ENCODE peak calls at places on chromosomes 7 and 10, in six cellular contexts. E is K562, F is GM12891, M is HepG2, N is H1, T is GM12878. A is an unnamed sample.

GRCh38 chr7:23246540-23246939 is at the start of gene GPNMB:
- DNase-seq in E (no peak), F (no peak), M (no peak), N (no peak), T (no peak), A (no peak)

GRCh38 chr7:148622887-148623585 is 32.5 kb downstream of the C7orf33 start:
- DNase-seq in E (no peak), F (no peak), M (no peak), N (no peak), T (no peak), A (no peak)

GRCh38 chr7:108345710-108346336 is 110.4 kb downstream of the NRCAM start:
- DNase-seq in E (no peak), F (no peak), M (no peak), N (no peak), T (no peak), A (no peak)

GRCh38 chr10:132877473-132877872 is 64.9 kb downstream of the CFAP46 start:
- DNase-seq in E (no peak), F (no peak), M (no peak), N (no peak), T (no peak), A (no peak)

GRCh38 chr7:3897430-3898385 is 596.7 kb downstream of the SDK1 start:
- DNase-seq in E (peak; percentile 57), F (peak; percentile 20), M (peak; percentile 29), N (no peak), T (no peak), A (no peak)

GRCh38 chr7:2342492-2342891 is 12.1 kb upstream of the EIF3B start:
- DNase-seq in E (no peak), F (no peak), M (no peak), N (no peak), T (no peak), A (no peak)

GRCh38 chr7:54955296-54955695 is 63.5 kb upstream of the EGFR start:
- DNase-seq in E (no peak), F (no peak), M (no peak), N (no peak), T (no peak), A (no peak)

GRCh38 chr7:92997144-92997543 is 120.6 kb downstream of the SAMD9 start:
- DNase-seq in E (no peak), F (no peak), M (no peak), N (no peak), T (no peak), A (no peak)

GRCh38 chr10:95404460-95404858 is 113.7 kb upstream of the PDLIM1 start:
- DNase-seq in E (no peak), F (no peak), M (peak; percentile 46), N (no peak), T (no peak), A (no peak)

GRCh38 chr10:49518566-49518965 is 20.4 kb downstream of the ERCC6 start:
- DNase-seq in E (no peak), F (no peak), M (no peak), N (no peak), T (no peak), A (no peak)

GRCh38 chr7:131034166-131034881 is 293.4 kb upstream of the MKLN1 start:
- DNase-seq in E (no peak), F (no peak), M (no peak), N (no peak), T (no peak), A (no peak)

GRCh38 chr10:89032141-89032814 is 41.7 kb downstream of the FAS start:
- DNase-seq in E (peak; percentile 4), F (no peak), M (no peak), N (peak; percentile 13), T (peak; percentile 28), A (no peak)

GRCh38 chr10:46547881-46548780 is 8.3 kb downstream of the GPRIN2 start:
- DNase-seq in E (no peak), F (peak; percentile 22), M (no peak), N (no peak), T (no peak), A (no peak)

GRCh38 chr7:55365103-55365679 is at the start of gene LANCL2:
- DNase-seq in E (peak; percentile 55), F (no peak), M (no peak), N (no peak), T (no peak), A (no peak)

GRCh38 chr7:50068850-50069551 is 24.0 kb downstream of the ZPBP start:
- DNase-seq in E (no peak), F (no peak), M (no peak), N (no peak), T (peak; percentile 9), A (no peak)

GRCh38 chr7:111982133-111982532 is 224.1 kb downstream of the DOCK4 start:
- DNase-seq in E (no peak), F (no peak), M (no peak), N (no peak), T (no peak), A (no peak)

GRCh38 chr7:27148031-27148775 is 629 bp upstream of the HOXA6 start:
- DNase-seq in E (no peak), F (no peak), M (no peak), N (no peak), T (no peak), A (no peak)

GRCh38 chr7:73865738-73866445 is 4.9 kb downstream of the TMEM270 start:
- DNase-seq in E (peak; percentile 61), F (peak; percentile 55), M (peak; percentile 34), N (no peak), T (no peak), A (no peak)

GRCh38 chr10:27611209-27611608 is 107.1 kb downstream of the RAB18 start:
- DNase-seq in E (no peak), F (no peak), M (peak; percentile 2), N (no peak), T (no peak), A (no peak)

GRCh38 chr7:139075871-139076686 is 33.4 kb downstream of the ZC3HAV1 start:
- DNase-seq in E (no peak), F (no peak), M (peak; percentile 45), N (no peak), T (no peak), A (no peak)

GRCh38 chr10:4535531-4535930 is 290.5 kb upstream of the AKR1E2 start:
- DNase-seq in E (no peak), F (no peak), M (no peak), N (no peak), T (no peak), A (no peak)

GRCh38 chr7:131521651-131522163 is 34.7 kb downstream of the PODXL start:
- DNase-seq in E (no peak), F (no peak), M (no peak), N (no peak), T (no peak), A (no peak)

GRCh38 chr7:123763191-123763661 is 14.4 kb upstream of the WASL start:
- DNase-seq in E (no peak), F (no peak), M (no peak), N (no peak), T (no peak), A (no peak)

GRCh38 chr7:150340024-150340749 is 1.2 kb downstream of the RARRES2 start:
- DNase-seq in E (no peak), F (no peak), M (peak; percentile 56), N (no peak), T (no peak), A (no peak)

GRCh38 chr10:97043563-97043855 is 142.2 kb downstream of the SLIT1 start:
- DNase-seq in E (no peak), F (no peak), M (no peak), N (no peak), T (no peak), A (no peak)

GRCh38 chr7:35624299-35625186 is 70.4 kb downstream of the HERPUD2 start:
- DNase-seq in E (peak; percentile 65), F (peak; percentile 37), M (peak; percentile 31), N (peak; percentile 29), T (no peak), A (peak; percentile 20)

GRCh38 chr10:28120043-28120749 is 121.3 kb upstream of the ODAD2 start:
- DNase-seq in E (no peak), F (no peak), M (no peak), N (no peak), T (no peak), A (no peak)

DNA sequence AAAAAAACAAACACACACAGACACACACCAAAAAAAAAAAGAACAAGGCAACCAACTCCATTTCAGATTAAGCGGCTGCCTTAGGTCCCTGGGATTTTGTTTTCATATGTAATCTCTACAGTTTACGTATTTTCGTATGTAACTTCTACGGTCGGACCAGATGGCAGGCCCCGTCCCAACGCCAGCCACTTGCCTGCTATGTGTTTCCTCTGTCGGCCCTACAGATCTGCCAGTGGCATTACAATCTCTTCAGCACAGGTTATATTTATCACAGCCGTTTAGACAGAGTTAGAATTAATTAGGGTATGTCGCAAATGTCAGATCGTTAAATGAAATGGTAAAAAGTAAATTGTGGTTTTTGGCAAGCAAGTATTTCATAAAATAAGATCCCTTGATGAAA is 99.3 kb downstream of the DNAJB6 start:
- DNase-seq in E (no peak), F (no peak), M (no peak), N (no peak), T (no peak), A (no peak)
- TF ChIP-seq POLR2A in E (no peak), F (no peak), M (no peak), N (no peak), T (no peak), A (no peak)

GRCh38 chr10:79379512-79380124 is 32.3 kb downstream of the PPIF start:
- DNase-seq in E (no peak), F (no peak), M (no peak), N (no peak), T (no peak), A (no peak)
- TF ChIP-seq TAF1 in E (no peak), F (no peak), M (no peak), N (no peak), T (no peak), A (no peak)

DNA sequence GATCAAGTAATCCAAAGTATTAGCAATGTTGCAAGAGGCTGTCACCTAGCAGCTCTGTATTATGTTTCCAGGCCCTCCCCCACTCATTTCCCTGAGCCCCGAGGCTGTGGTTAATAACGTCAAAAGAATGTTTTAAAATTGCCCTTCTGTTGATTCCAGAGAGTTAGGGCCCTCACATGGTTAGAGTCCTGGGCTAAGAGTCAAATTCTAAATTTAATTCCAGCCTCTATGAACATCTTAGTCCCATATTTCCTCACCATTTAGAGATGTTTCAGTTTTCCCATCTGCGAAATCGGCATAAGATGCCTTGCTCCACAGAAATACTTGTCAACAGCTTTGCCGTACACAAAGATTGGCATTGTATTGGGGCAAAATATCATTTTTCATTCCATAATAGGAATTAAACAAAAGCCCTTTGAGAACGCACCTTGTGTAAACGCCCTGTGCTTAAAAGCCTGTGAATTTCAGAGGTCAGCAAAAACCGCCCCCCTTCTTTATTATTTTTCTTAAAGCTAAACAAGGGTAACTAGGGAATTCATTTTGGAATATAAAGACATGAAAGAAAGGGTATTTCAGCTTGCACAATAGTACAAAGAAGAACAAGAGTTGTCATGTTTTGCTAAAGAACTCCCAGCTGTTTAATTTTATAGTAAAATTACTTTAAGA is 135.8 kb downstream of the ARID5B start:
- DNase-seq in E (no peak), F (no peak), M (peak; percentile 79), N (no peak), T (no peak), A (no peak)
- TF ChIP-seq POLR2AphosphoS5 in E (no peak), F (no peak), M (no peak), N (no peak), T (no peak), A (no peak)

DNA sequence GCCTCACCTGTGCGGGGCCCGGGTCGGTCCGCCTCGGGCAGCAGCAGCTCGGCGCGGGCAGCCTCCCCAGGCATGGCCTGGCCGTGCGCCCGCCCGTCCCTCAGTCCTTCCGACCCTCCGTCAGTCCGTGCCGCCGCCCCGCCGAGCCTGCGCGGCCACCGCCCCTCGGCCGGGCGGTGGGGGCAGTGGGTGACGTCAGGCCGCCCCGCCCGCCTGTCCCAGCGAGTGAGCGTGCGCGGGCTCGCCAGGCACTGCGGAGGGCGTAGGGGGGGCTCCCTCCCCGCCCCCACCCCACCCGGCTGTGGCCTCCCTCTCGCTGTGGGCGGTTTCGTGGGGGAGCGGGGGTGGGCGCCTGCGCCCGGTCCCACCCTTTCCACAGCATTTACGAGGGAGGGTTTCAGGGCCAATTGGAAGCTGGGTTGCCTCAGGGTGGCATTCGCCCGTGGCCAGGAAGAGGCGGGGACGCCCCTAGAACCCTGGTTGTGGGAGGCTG is at the start of gene NACAD:
- DNase-seq in E (peak; percentile 37), F (no peak), M (no peak), N (no peak), T (no peak), A (no peak)
- TF ChIP-seq POLR2A in E (no peak), F (no peak), M (no peak), N (no peak), T (no peak), A (no peak)

A was measured in GM12892.